ENCODE peak calls at places on chromosome 15, in ten cellular contexts. One of them, this sample, is unnamed.

GRCh38 chr15:89338036-89338435 is 3.4 kb upstream of the POLG start:
- DNase-seq in HL-60: no peak
- DNase-seq in transverse colon: no peak
- DNase-seq in HCT116: no peak
- DNase-seq in GM23338: no peak
- DNase-seq in spleen: no peak
- DNase-seq in stomach: no peak
- DNase-seq in prostate gland: no peak
- DNase-seq in sigmoid colon: peak; percentile 30
- DNase-seq in SK-N-SH: no peak
- DNase-seq in this sample: no peak

GRCh38 chr15:58038426-58039106 is 26.9 kb downstream of the ALDH1A2 start:
- DNase-seq in HL-60: no peak
- DNase-seq in transverse colon: peak; percentile 52
- DNase-seq in HCT116: no peak
- DNase-seq in GM23338: no peak
- DNase-seq in spleen: no peak
- DNase-seq in stomach: peak; percentile 52
- DNase-seq in prostate gland: peak; percentile 71
- DNase-seq in sigmoid colon: no peak
- DNase-seq in SK-N-SH: no peak
- DNase-seq in this sample: no peak

GRCh38 chr15:89627256-89627970 is 27.9 kb downstream of the KIF7 start:
- DNase-seq in HL-60: no peak
- DNase-seq in transverse colon: no peak
- DNase-seq in HCT116: no peak
- DNase-seq in GM23338: no peak
- DNase-seq in spleen: no peak
- DNase-seq in stomach: no peak
- DNase-seq in prostate gland: no peak
- DNase-seq in sigmoid colon: no peak
- DNase-seq in SK-N-SH: peak; percentile 23
- DNase-seq in this sample: no peak

GRCh38 chr15:92636950-92637481 is 18.6 kb downstream of the FAM174B start:
- DNase-seq in HL-60: no peak
- DNase-seq in transverse colon: peak; percentile 25
- DNase-seq in HCT116: peak; percentile 12
- DNase-seq in GM23338: peak; percentile 69
- DNase-seq in spleen: peak; percentile 56
- DNase-seq in stomach: peak; percentile 91
- DNase-seq in prostate gland: peak; percentile 59
- DNase-seq in sigmoid colon: no peak
- DNase-seq in SK-N-SH: peak; percentile 57
- DNase-seq in this sample: no peak

GRCh38 chr15:62343397-62343796 is 178.3 kb upstream of the C2CD4B start:
- DNase-seq in HL-60: no peak
- DNase-seq in transverse colon: no peak
- DNase-seq in HCT116: no peak
- DNase-seq in GM23338: no peak
- DNase-seq in spleen: no peak
- DNase-seq in stomach: no peak
- DNase-seq in prostate gland: no peak
- DNase-seq in sigmoid colon: no peak
- DNase-seq in SK-N-SH: no peak
- DNase-seq in this sample: no peak

GRCh38 chr15:100053476-100054121 is 288.2 kb downstream of the ADAMTS17 start:
- DNase-seq in HL-60: no peak
- DNase-seq in transverse colon: no peak
- DNase-seq in HCT116: no peak
- DNase-seq in GM23338: no peak
- DNase-seq in spleen: no peak
- DNase-seq in stomach: no peak
- DNase-seq in prostate gland: no peak
- DNase-seq in sigmoid colon: no peak
- DNase-seq in SK-N-SH: no peak
- DNase-seq in this sample: no peak

GRCh38 chr15:92611995-92612745 is 43.4 kb downstream of the FAM174B start:
- DNase-seq in HL-60: no peak
- DNase-seq in transverse colon: no peak
- DNase-seq in HCT116: no peak
- DNase-seq in GM23338: no peak
- DNase-seq in spleen: no peak
- DNase-seq in stomach: no peak
- DNase-seq in prostate gland: no peak
- DNase-seq in sigmoid colon: peak; percentile 59
- DNase-seq in SK-N-SH: peak; percentile 61
- DNase-seq in this sample: no peak

GRCh38 chr15:48397841-48398240 is 66.6 kb downstream of the DUT start:
- DNase-seq in HL-60: no peak
- DNase-seq in transverse colon: no peak
- DNase-seq in HCT116: no peak
- DNase-seq in GM23338: no peak
- DNase-seq in spleen: no peak
- DNase-seq in stomach: peak; percentile 67
- DNase-seq in prostate gland: no peak
- DNase-seq in sigmoid colon: no peak
- DNase-seq in SK-N-SH: no peak
- DNase-seq in this sample: no peak

GRCh38 chr15:92811514-92811913 is 88.6 kb upstream of the CHD2 start:
- DNase-seq in HL-60: no peak
- DNase-seq in transverse colon: peak; percentile 56
- DNase-seq in HCT116: no peak
- DNase-seq in GM23338: no peak
- DNase-seq in spleen: no peak
- DNase-seq in stomach: no peak
- DNase-seq in prostate gland: peak; percentile 41
- DNase-seq in sigmoid colon: no peak
- DNase-seq in SK-N-SH: no peak
- DNase-seq in this sample: no peak

GRCh38 chr15:100433304-100433703 is 91.5 kb upstream of the ADAMTS17 start:
- DNase-seq in HL-60: no peak
- DNase-seq in transverse colon: no peak
- DNase-seq in HCT116: no peak
- DNase-seq in GM23338: no peak
- DNase-seq in spleen: no peak
- DNase-seq in stomach: no peak
- DNase-seq in prostate gland: no peak
- DNase-seq in sigmoid colon: no peak
- DNase-seq in SK-N-SH: no peak
- DNase-seq in this sample: no peak

GRCh38 chr15:65638681-65639089 is 16.9 kb downstream of the SLC24A1 start:
- DNase-seq in HL-60: peak; percentile 47
- DNase-seq in transverse colon: no peak
- DNase-seq in HCT116: peak; percentile 65
- DNase-seq in GM23338: peak; percentile 92
- DNase-seq in spleen: no peak
- DNase-seq in stomach: no peak
- DNase-seq in prostate gland: peak; percentile 45
- DNase-seq in sigmoid colon: no peak
- DNase-seq in SK-N-SH: peak; percentile 79
- DNase-seq in this sample: no peak

GRCh38 chr15:68820205-68820588 is 498 bp downstream of the ANP32A start:
- DNase-seq in HL-60: peak; percentile 72
- DNase-seq in transverse colon: peak; percentile 52
- DNase-seq in HCT116: no peak
- DNase-seq in GM23338: no peak
- DNase-seq in spleen: peak; percentile 92
- DNase-seq in stomach: peak; percentile 46
- DNase-seq in prostate gland: peak; percentile 39
- DNase-seq in sigmoid colon: peak; percentile 79
- DNase-seq in SK-N-SH: no peak
- DNase-seq in this sample: no peak
- TF ChIP-seq POLR2AphosphoS5 in HL-60: peak; percentile 33
- TF ChIP-seq POLR2AphosphoS5 in transverse colon: no peak
- TF ChIP-seq POLR2AphosphoS5 in HCT116: no peak
- TF ChIP-seq POLR2AphosphoS5 in GM23338: no peak
- TF ChIP-seq POLR2AphosphoS5 in spleen: no peak
- TF ChIP-seq POLR2AphosphoS5 in stomach: no peak
- TF ChIP-seq POLR2AphosphoS5 in prostate gland: no peak
- TF ChIP-seq POLR2AphosphoS5 in sigmoid colon: no peak
- TF ChIP-seq POLR2AphosphoS5 in SK-N-SH: no peak
- TF ChIP-seq POLR2AphosphoS5 in this sample: no peak

GRCh38 chr15:63447277-63447676 is 57.1 kb upstream of the USP3 start:
- DNase-seq in HL-60: no peak
- DNase-seq in transverse colon: no peak
- DNase-seq in HCT116: no peak
- DNase-seq in GM23338: no peak
- DNase-seq in spleen: no peak
- DNase-seq in stomach: no peak
- DNase-seq in prostate gland: no peak
- DNase-seq in sigmoid colon: no peak
- DNase-seq in SK-N-SH: no peak
- DNase-seq in this sample: no peak
- TF ChIP-seq POLR2AphosphoS5 in HL-60: no peak
- TF ChIP-seq POLR2AphosphoS5 in transverse colon: no peak
- TF ChIP-seq POLR2AphosphoS5 in HCT116: no peak
- TF ChIP-seq POLR2AphosphoS5 in GM23338: no peak
- TF ChIP-seq POLR2AphosphoS5 in spleen: no peak
- TF ChIP-seq POLR2AphosphoS5 in stomach: no peak
- TF ChIP-seq POLR2AphosphoS5 in prostate gland: no peak
- TF ChIP-seq POLR2AphosphoS5 in sigmoid colon: no peak
- TF ChIP-seq POLR2AphosphoS5 in SK-N-SH: no peak
- TF ChIP-seq POLR2AphosphoS5 in this sample: no peak

DNA sequence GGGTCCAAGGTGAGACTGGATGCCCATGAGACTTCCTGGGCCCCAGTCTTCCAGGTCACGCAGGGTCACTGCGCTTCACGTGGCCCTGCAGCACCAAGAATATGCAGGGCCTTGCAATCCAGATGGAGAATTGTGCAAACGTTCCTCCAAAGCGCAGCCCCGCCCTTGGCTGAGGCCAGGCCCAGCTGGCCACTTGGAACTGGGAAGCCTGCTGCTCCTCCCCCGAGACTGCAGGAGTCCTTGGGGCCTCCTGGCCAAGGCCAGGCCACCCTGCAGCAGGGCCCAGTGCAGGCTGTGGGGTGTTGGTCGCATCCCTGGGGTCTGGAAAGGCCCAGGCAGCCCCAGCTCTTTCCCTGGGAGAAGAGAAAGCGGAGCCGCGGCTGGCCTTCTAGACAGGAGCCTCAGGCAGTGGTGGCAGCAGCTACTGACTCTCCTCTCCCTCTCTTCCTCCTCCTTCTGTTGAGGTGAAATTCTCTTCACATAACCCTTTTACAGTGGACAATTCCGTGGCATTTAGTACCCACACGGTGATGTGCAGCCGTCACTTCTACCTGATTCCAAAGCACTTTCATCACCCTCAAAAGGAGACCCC is 103.7 kb downstream of the TMEM266 start:
- DNase-seq in HL-60: peak; percentile 80
- DNase-seq in transverse colon: peak; percentile 60
- DNase-seq in HCT116: no peak
- DNase-seq in GM23338: no peak
- DNase-seq in spleen: peak; percentile 80
- DNase-seq in stomach: peak; percentile 38
- DNase-seq in prostate gland: no peak
- DNase-seq in sigmoid colon: peak; percentile 90
- DNase-seq in SK-N-SH: peak; percentile 50
- DNase-seq in this sample: no peak
- TF ChIP-seq POLR2AphosphoS5 in HL-60: no peak
- TF ChIP-seq POLR2AphosphoS5 in transverse colon: peak; percentile 31
- TF ChIP-seq POLR2AphosphoS5 in HCT116: no peak
- TF ChIP-seq POLR2AphosphoS5 in GM23338: no peak
- TF ChIP-seq POLR2AphosphoS5 in spleen: peak; percentile 66
- TF ChIP-seq POLR2AphosphoS5 in stomach: peak; percentile 38
- TF ChIP-seq POLR2AphosphoS5 in prostate gland: no peak
- TF ChIP-seq POLR2AphosphoS5 in sigmoid colon: peak; percentile 32
- TF ChIP-seq POLR2AphosphoS5 in SK-N-SH: no peak
- TF ChIP-seq POLR2AphosphoS5 in this sample: no peak

DNA sequence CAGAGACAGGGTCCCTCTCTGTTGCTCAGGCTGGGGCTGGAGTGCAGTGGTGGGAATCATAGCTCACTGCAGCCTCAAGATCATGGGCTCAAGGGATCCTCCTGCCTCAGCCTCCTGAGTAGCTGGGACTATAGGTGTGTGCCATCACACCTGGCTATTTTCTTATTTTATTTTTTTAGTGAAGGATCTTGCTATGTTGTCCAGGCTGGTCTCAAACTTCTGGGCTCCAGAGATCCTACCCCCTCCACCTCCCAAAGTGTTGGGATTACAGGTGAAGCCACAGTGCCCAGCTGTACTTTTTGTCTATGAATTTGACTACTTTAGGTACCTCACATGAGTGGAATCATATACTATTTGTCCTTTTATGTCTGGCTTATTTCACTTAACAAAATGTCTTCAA is 49.1 kb upstream of the SPPL2A start:
- DNase-seq in HL-60: no peak
- DNase-seq in transverse colon: no peak
- DNase-seq in HCT116: no peak
- DNase-seq in GM23338: no peak
- DNase-seq in spleen: no peak
- DNase-seq in stomach: no peak
- DNase-seq in prostate gland: no peak
- DNase-seq in sigmoid colon: no peak
- DNase-seq in SK-N-SH: no peak
- DNase-seq in this sample: no peak
- TF ChIP-seq POLR2AphosphoS5 in HL-60: no peak
- TF ChIP-seq POLR2AphosphoS5 in transverse colon: no peak
- TF ChIP-seq POLR2AphosphoS5 in HCT116: no peak
- TF ChIP-seq POLR2AphosphoS5 in GM23338: no peak
- TF ChIP-seq POLR2AphosphoS5 in spleen: no peak
- TF ChIP-seq POLR2AphosphoS5 in stomach: no peak
- TF ChIP-seq POLR2AphosphoS5 in prostate gland: no peak
- TF ChIP-seq POLR2AphosphoS5 in sigmoid colon: no peak
- TF ChIP-seq POLR2AphosphoS5 in SK-N-SH: no peak
- TF ChIP-seq POLR2AphosphoS5 in this sample: no peak

GRCh38 chr15:74798388-74799254 is 14.0 kb upstream of the LMAN1L start:
- DNase-seq in HL-60: no peak
- DNase-seq in transverse colon: peak; percentile 81
- DNase-seq in HCT116: no peak
- DNase-seq in GM23338: no peak
- DNase-seq in spleen: peak; percentile 89
- DNase-seq in stomach: peak; percentile 88
- DNase-seq in prostate gland: peak; percentile 83
- DNase-seq in sigmoid colon: peak; percentile 59
- DNase-seq in SK-N-SH: no peak
- DNase-seq in this sample: no peak

GRCh38 chr15:74800559-74801094 is 12.0 kb upstream of the LMAN1L start:
- DNase-seq in HL-60: no peak
- DNase-seq in transverse colon: no peak
- DNase-seq in HCT116: no peak
- DNase-seq in GM23338: no peak
- DNase-seq in spleen: peak; percentile 87
- DNase-seq in stomach: no peak
- DNase-seq in prostate gland: no peak
- DNase-seq in sigmoid colon: no peak
- DNase-seq in SK-N-SH: no peak
- DNase-seq in this sample: no peak

GRCh38 chr15:74801311-74801997 is 11.2 kb upstream of the LMAN1L start:
- DNase-seq in HL-60: no peak
- DNase-seq in transverse colon: no peak
- DNase-seq in HCT116: no peak
- DNase-seq in GM23338: no peak
- DNase-seq in spleen: no peak
- DNase-seq in stomach: no peak
- DNase-seq in prostate gland: no peak
- DNase-seq in sigmoid colon: no peak
- DNase-seq in SK-N-SH: no peak
- DNase-seq in this sample: no peak

GRCh38 chr15:74799255-74799842 is 13.3 kb upstream of the LMAN1L start:
- DNase-seq in HL-60: no peak
- DNase-seq in transverse colon: no peak
- DNase-seq in HCT116: no peak
- DNase-seq in GM23338: no peak
- DNase-seq in spleen: peak; percentile 87
- DNase-seq in stomach: no peak
- DNase-seq in prostate gland: no peak
- DNase-seq in sigmoid colon: peak; percentile 52
- DNase-seq in SK-N-SH: no peak
- DNase-seq in this sample: no peak

GRCh38 chr15:74799843-74800558 is 12.6 kb upstream of the LMAN1L start:
- DNase-seq in HL-60: peak; percentile 88
- DNase-seq in transverse colon: peak; percentile 91
- DNase-seq in HCT116: peak; percentile 29
- DNase-seq in GM23338: peak; percentile 85
- DNase-seq in spleen: peak; percentile 97
- DNase-seq in stomach: peak; percentile 87
- DNase-seq in prostate gland: peak; percentile 69
- DNase-seq in sigmoid colon: peak; percentile 80
- DNase-seq in SK-N-SH: peak; percentile 94
- DNase-seq in this sample: peak; percentile 96
- TF ChIP-seq POLR2AphosphoS5 in HL-60: peak; percentile 72
- TF ChIP-seq POLR2AphosphoS5 in transverse colon: peak; percentile 45
- TF ChIP-seq POLR2AphosphoS5 in HCT116: peak; percentile 39
- TF ChIP-seq POLR2AphosphoS5 in GM23338: no peak
- TF ChIP-seq POLR2AphosphoS5 in spleen: peak; percentile 87
- TF ChIP-seq POLR2AphosphoS5 in stomach: peak; percentile 76
- TF ChIP-seq POLR2AphosphoS5 in prostate gland: peak; percentile 46
- TF ChIP-seq POLR2AphosphoS5 in sigmoid colon: no peak
- TF ChIP-seq POLR2AphosphoS5 in SK-N-SH: no peak
- TF ChIP-seq POLR2AphosphoS5 in this sample: no peak